ENCODE peak calls at places on chromosomes 5 and 9, in nine cellular contexts. W is OCI-LY7, O is H9, Q is GM12865, F is iPS DF 19.7, C is cardiac muscle cell, B is NCI-H1930, Z is fibroblast of the aortic adventitia, S is NCI-H2081. T is an unnamed sample.
A peak's percentile ranks its signal among the peaks of the same experiment; 100 is the strongest.

GRCh38 chr9:98372077-98372812 is 116.8 kb upstream of the TBC1D2 start:
- DNase-seq in O (no peak), F (no peak), S (no peak), W (no peak), Q (no peak), C (no peak), Z (no peak), B (no peak), T (no peak)

GRCh38 chr9:130698514-130698913 is 4.9 kb downstream of the EXOSC2 start:
- DNase-seq in W (no peak), Z (peak; percentile 58), C (peak; percentile 47), S (no peak), Q (no peak), O (no peak), F (no peak), B (no peak), T (no peak)

GRCh38 chr5:154697335-154697734 is 57.8 kb upstream of the LARP1 start:
- DNase-seq in F (no peak), Z (no peak), O (no peak), W (no peak), C (no peak), Q (no peak), S (no peak), B (no peak), T (no peak)

GRCh38 chr9:70073193-70073592 is 29.5 kb downstream of the MAMDC2 start:
- DNase-seq in W (no peak), S (no peak), Q (no peak), O (no peak), F (no peak), Z (peak; percentile 11), B (no peak), C (peak; percentile 35), T (no peak)

GRCh38 chr9:84264307-84264706 is 76.3 kb downstream of the SLC28A3 start:
- DNase-seq in B (no peak), S (no peak), Q (no peak), F (no peak), W (no peak), C (no peak), Z (no peak), O (no peak), T (no peak)

GRCh38 chr9:134231330-134231745 is 67.0 kb upstream of the RNU6ATAC start:
- DNase-seq in O (no peak), W (no peak), Q (no peak), Z (no peak), S (no peak), B (no peak), F (no peak), C (peak; percentile 46), T (no peak)

GRCh38 chr9:127004946-127005769 is 90.6 kb downstream of the RALGPS1 start:
- DNase-seq in O (no peak), W (no peak), Z (peak; percentile 60), F (no peak), C (peak; percentile 60), B (no peak), S (no peak), Q (peak; percentile 97), T (no peak)

GRCh38 chr5:177456591-177456964 is 10.0 kb downstream of the PRR7 start:
- DNase-seq in O (no peak), Q (no peak), C (no peak), F (no peak), Z (no peak), W (no peak), S (no peak), B (no peak), T (no peak)